ENCODE peak calls at places on chromosomes 1 and 21, in nine cellular contexts. O is tibial nerve, V is uterus, Z is H9, B is A549, G is cardiac fibroblast, C is HFF-Myc, Q is activated B cell treated with CpG ODN at 0.5 μM for 24 hours, E is GM12865. X is an unnamed sample.
A peak's percentile ranks its signal among the peaks of the same experiment; 100 is the strongest.

GRCh38 chr1:97377432-97378034 is 543.3 kb downstream of the DPYD start:
- DNase-seq in C (no peak), G (no peak), B (no peak), O (no peak), V (no peak), Q (no peak), E (no peak), Z (no peak), X (no peak)

GRCh38 chr1:37556712-37557196 is at the start of gene DNALI1:
- DNase-seq in E (peak; percentile 61), C (no peak), V (peak; percentile 92), G (peak; percentile 92), O (peak; percentile 65), Z (peak; percentile 97), Q (no peak), B (no peak), X (peak; percentile 95)

GRCh38 chr1:225460737-225461532 is 33.1 kb upstream of the LBR start:
- DNase-seq in B (no peak), E (no peak), G (peak; percentile 19), O (no peak), Q (no peak), V (no peak), C (no peak), Z (no peak), X (no peak)

GRCh38 chr1:207021876-207022596 is 10.5 kb downstream of the C1orf116 start:
- DNase-seq in C (no peak), Z (no peak), Q (no peak), G (no peak), E (no peak), O (no peak), B (no peak), V (no peak), X (no peak)

GRCh38 chr1:77624102-77624501 is 58.4 kb downstream of the ZZZ3 start:
- DNase-seq in B (no peak), Q (no peak), E (no peak), G (no peak), V (no peak), C (no peak), Z (no peak), O (no peak), X (no peak)

GRCh38 chr1:17538010-17538409 is 1.5 kb upstream of the ARHGEF10L start:
- DNase-seq in E (no peak), B (no peak), Q (no peak), O (no peak), C (no peak), V (no peak), G (no peak), Z (no peak), X (no peak)

GRCh38 chr1:168469690-168470089 is 74.1 kb downstream of the XCL2 start:
- DNase-seq in V (peak; percentile 62), C (peak; percentile 97), G (peak; percentile 60), O (peak; percentile 28), E (peak; percentile 19), Q (no peak), Z (no peak), B (peak; percentile 21), X (no peak)

GRCh38 chr1:56286956-56287355 is 292.4 kb downstream of the PLPP3 start:
- DNase-seq in Q (no peak), C (no peak), Z (no peak), O (no peak), E (no peak), B (no peak), G (peak; percentile 29), V (no peak), X (no peak)

GRCh38 chr21:17925000-17925610 is 105.9 kb upstream of the C21orf91 start:
- DNase-seq in V (peak; percentile 42), Z (peak; percentile 61), G (peak; percentile 72), E (peak; percentile 79), O (no peak), Q (no peak), B (peak; percentile 1), C (peak; percentile 72), X (peak; percentile 61)

GRCh38 chr1:154741327-154741726 is 128.8 kb downstream of the KCNN3 start:
- DNase-seq in E (no peak), B (no peak), G (peak; percentile 73), V (no peak), C (no peak), O (no peak), Z (no peak), Q (no peak), X (no peak)

GRCh38 chr21:33202464-33203363 is 27.0 kb upstream of the IFNAR2 start:
- DNase-seq in Z (no peak), C (no peak), Q (no peak), E (no peak), B (no peak), V (no peak), O (no peak), G (no peak), X (no peak)
- TF ChIP-seq CTCF in Z (peak; percentile 17), C (no peak), Q (no peak), E (no peak), B (no peak), V (no peak), O (no peak), G (no peak), X (no peak)

GRCh38 chr1:236774926-236775325 is 20.2 kb upstream of the MTR start:
- DNase-seq in Z (no peak), B (no peak), V (no peak), Q (no peak), E (no peak), O (no peak), G (peak; percentile 38), C (no peak), X (no peak)
- TF ChIP-seq CTCF in Z (peak; percentile 63), B (peak; percentile 24), V (peak; percentile 14), Q (no peak), E (peak; percentile 9), O (no peak), G (peak; percentile 18), C (peak; percentile 37), X (no peak)

DNA sequence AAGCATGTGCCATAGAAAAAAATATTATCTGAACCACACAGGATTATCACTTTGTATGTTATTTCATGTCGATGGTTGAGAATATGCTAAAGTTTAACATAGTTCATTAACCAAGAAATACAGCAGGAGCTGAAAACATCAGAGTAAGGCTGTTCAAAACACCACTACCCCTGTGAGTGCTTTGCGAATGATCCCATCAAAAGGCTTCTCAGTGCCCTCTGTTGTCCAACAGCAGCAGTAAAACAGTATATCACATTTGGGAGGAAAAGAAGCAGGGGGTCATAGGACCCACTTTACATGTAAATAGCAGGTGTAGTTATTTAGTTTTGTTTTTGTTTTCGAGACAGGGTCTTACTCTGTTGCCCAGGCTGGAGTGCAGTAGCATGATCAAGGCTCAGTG is 289.4 kb upstream of the FMN2 start:
- DNase-seq in C (no peak), G (no peak), B (no peak), E (no peak), Q (no peak), V (no peak), O (no peak), Z (no peak), X (no peak)
- TF ChIP-seq CTCF in C (no peak), G (no peak), B (no peak), E (no peak), Q (no peak), V (no peak), O (no peak), Z (peak; percentile 34), X (no peak)

GRCh38 chr1:182166750-182167149 is 105.2 kb upstream of the ZNF648 start:
- DNase-seq in C (no peak), Z (no peak), O (no peak), G (no peak), E (no peak), B (no peak), Q (no peak), V (no peak), X (no peak)

GRCh38 chr1:182159443-182159842 is 97.9 kb upstream of the ZNF648 start:
- DNase-seq in B (no peak), O (no peak), E (no peak), C (no peak), V (no peak), G (no peak), Z (no peak), Q (no peak), X (no peak)

GRCh38 chr1:182166321-182166720 is 104.8 kb upstream of the ZNF648 start:
- DNase-seq in C (no peak), B (no peak), G (no peak), O (no peak), V (no peak), E (no peak), Z (no peak), Q (no peak), X (no peak)

GRCh38 chr1:182164273-182164672 is 102.8 kb upstream of the ZNF648 start:
- DNase-seq in B (no peak), Q (no peak), C (no peak), Z (no peak), E (no peak), O (peak; percentile 39), G (no peak), V (no peak), X (no peak)

GRCh38 chr1:182163821-182164223 is 102.3 kb upstream of the ZNF648 start:
- DNase-seq in Q (no peak), E (no peak), B (no peak), Z (no peak), O (peak; percentile 58), V (peak; percentile 30), G (no peak), C (no peak), X (no peak)
- TF ChIP-seq CTCF in Q (no peak), E (no peak), B (no peak), Z (no peak), O (no peak), V (no peak), G (no peak), C (no peak), X (no peak)

GRCh38 chr1:1550591-1551432 is 10.4 kb upstream of the TMEM240 start:
- DNase-seq in C (no peak), E (no peak), G (peak; percentile 40), O (no peak), B (peak; percentile 12), Q (no peak), V (no peak), Z (no peak), X (no peak)
- TF ChIP-seq CTCF in C (peak; percentile 40), E (no peak), G (peak; percentile 49), O (peak; percentile 18), B (no peak), Q (no peak), V (peak; percentile 10), Z (peak; percentile 60), X (no peak)

X was measured in endothelial cell.